ENCODE peak calls at places on chromosomes 7 and 10, in nine cellular contexts. I is psoas muscle; J is CD8-positive, alpha-beta memory T cell; X is cardiac muscle cell; R is GM23338; B is endodermal cell; P is heart left ventricle; O is BE2C; K is aorta. E is an unnamed sample. For H3K27me3, the result is how much of the 10 kb centered on the place peaks cover.

GRCh38 chr7:138584283-138584682 is 116.9 kb downstream of the SVOPL start:
- DNase-seq in I (no peak), J (no peak), X (no peak), R (no peak), B (no peak), P (no peak), O (no peak), K (no peak), E (no peak)

GRCh38 chr10:71302874-71303568 is 16.0 kb upstream of the SLC29A3 start:
- DNase-seq in I (no peak), J (no peak), X (peak), R (peak), B (no peak), P (no peak), O (no peak), K (no peak), E (peak)

GRCh38 chr10:112261281-112261822 is 21.8 kb upstream of the TECTB start:
- DNase-seq in I (no peak), J (no peak), X (peak), R (no peak), B (no peak), P (no peak), O (no peak), K (no peak), E (no peak)

GRCh38 chr7:26891400-26892355 is 27.3 kb upstream of the SKAP2 start:
- DNase-seq in I (no peak), J (no peak), X (no peak), R (no peak), B (no peak), P (no peak), O (no peak), K (no peak), E (no peak)

GRCh38 chr7:148163246-148163645 is 427.3 kb upstream of the C7orf33 start:
- DNase-seq in I (no peak), J (no peak), X (no peak), R (no peak), B (no peak), P (no peak), O (no peak), K (no peak), E (no peak)

GRCh38 chr7:1276626-1277175 is 44.0 kb downstream of the UNCX start:
- DNase-seq in I (peak), J (no peak), X (no peak), R (no peak), B (no peak), P (no peak), O (no peak), K (peak), E (no peak)

GRCh38 chr10:94193466-94193924 is 169.2 kb downstream of the NOC3L start:
- DNase-seq in I (no peak), J (no peak), X (no peak), R (peak), B (peak), P (no peak), O (no peak), K (no peak), E (peak)

GRCh38 chr7:100160067-100160466 is 1.5 kb upstream of the TRAPPC14 start:
- DNase-seq in I (no peak), J (peak), X (no peak), R (no peak), B (no peak), P (no peak), O (no peak), K (peak), E (peak)

GRCh38 chr10:117365612-117366011 is 9.6 kb downstream of the PDZD8 start:
- DNase-seq in I (no peak), J (no peak), X (no peak), R (no peak), B (no peak), P (no peak), O (no peak), K (no peak), E (no peak)

GRCh38 chr7:107661081-107661864 is 645 bp downstream of the SLC26A4 start:
- DNase-seq in I (peak), J (peak), X (peak), R (peak), B (peak), P (peak), O (peak), K (peak), E (peak)

GRCh38 chr7:20351901-20352300 is 21.2 kb downstream of the ITGB8 start:
- DNase-seq in I (no peak), J (no peak), X (no peak), R (no peak), B (no peak), P (no peak), O (no peak), K (no peak), E (no peak)

GRCh38 chr7:73626814-73627213 is 2.5 kb upstream of the MLXIPL start:
- DNase-seq in I (no peak), J (no peak), X (no peak), R (peak), B (no peak), P (no peak), O (no peak), K (no peak), E (peak)

GRCh38 chr10:69421611-69422308 is 5.0 kb upstream of the TACR2 start:
- DNase-seq in I (peak), J (no peak), X (no peak), R (no peak), B (no peak), P (peak), O (no peak), K (no peak), E (peak)

GRCh38 chr10:9596368-9596920 is 1421.2 kb upstream of the CELF2 start:
- DNase-seq in I (no peak), J (no peak), X (no peak), R (no peak), B (no peak), P (no peak), O (no peak), K (no peak), E (no peak)

GRCh38 chr10:125878957-125879835 is 1.9 kb downstream of the DHX32 start:
- DNase-seq in I (no peak), J (no peak), X (no peak), R (no peak), B (no peak), P (no peak), O (no peak), K (no peak), E (no peak)

GRCh38 chr7:47783456-47784240 is 164.6 kb downstream of the PKD1L1 start:
- DNase-seq in I (no peak), J (no peak), X (no peak), R (no peak), B (no peak), P (peak), O (no peak), K (peak), E (no peak)

GRCh38 chr10:74306227-74306982 is 155.4 kb downstream of the ADK start:
- DNase-seq in I (no peak), J (no peak), X (no peak), R (no peak), B (no peak), P (no peak), O (no peak), K (no peak), E (no peak)

GRCh38 chr7:81788241-81788640 is 18.4 kb upstream of the HGF start:
- DNase-seq in I (no peak), J (no peak), X (no peak), R (no peak), B (no peak), P (no peak), O (no peak), K (no peak), E (no peak)

GRCh38 chr10:87734987-87735827 is 75.5 kb downstream of the PAPSS2 start:
- DNase-seq in I (no peak), J (no peak), X (peak), R (peak), B (peak), P (peak), O (peak), K (no peak), E (peak)

GRCh38 chr10:49761789-49762565 is at the start of gene OGDHL:
- DNase-seq in I (peak), J (no peak), X (peak), R (peak), B (peak), P (peak), O (peak), K (peak), E (peak)

GRCh38 chr7:102974366-102975236 is 61.8 kb downstream of the LRRC17 start:
- DNase-seq in I (no peak), J (no peak), X (no peak), R (peak), B (peak), P (no peak), O (peak), K (no peak), E (peak)

GRCh38 chr10:13106387-13106786 is 6.4 kb downstream of the OPTN start:
- DNase-seq in I (no peak), J (no peak), X (no peak), R (no peak), B (no peak), P (no peak), O (no peak), K (no peak), E (no peak)

GRCh38 chr10:103543617-103544525 is 50.4 kb downstream of the NEURL1 start:
- DNase-seq in I (no peak), J (no peak), X (no peak), R (no peak), B (peak), P (no peak), O (no peak), K (no peak), E (peak)

GRCh38 chr7:78198756-78199155 is 400.2 kb downstream of the PHTF2 start:
- DNase-seq in I (no peak), J (no peak), X (no peak), R (no peak), B (no peak), P (no peak), O (no peak), K (no peak), E (no peak)

GRCh38 chr7:156178214-156178613 is 366.0 kb upstream of the SHH start:
- DNase-seq in I (no peak), J (no peak), X (no peak), R (no peak), B (peak), P (no peak), O (no peak), K (no peak), E (peak)

GRCh38 chr7:102261451-102261850 is 25.2 kb upstream of the SH2B2 start:
- DNase-seq in I (no peak), J (peak), X (no peak), R (no peak), B (no peak), P (no peak), O (no peak), K (no peak), E (no peak)

GRCh38 chr7:102165136-102165535 is 121.5 kb upstream of the SH2B2 start:
- DNase-seq in I (no peak), J (no peak), X (no peak), R (no peak), B (no peak), P (no peak), O (no peak), K (no peak), E (no peak)

GRCh38 chr7:37916673-37917660 is at the start of gene SFRP4:
- DNase-seq in I (peak), J (no peak), X (peak), R (peak), B (peak), P (peak), O (peak), K (peak), E (peak)

GRCh38 chr10:91796332-91797076 is 1.7 kb upstream of the TNKS2 start:
- DNase-seq in I (no peak), J (peak), X (no peak), R (peak), B (peak), P (peak), O (no peak), K (no peak), E (peak)

GRCh38 chr7:94154182-94154581 is 150.0 kb upstream of the BET1 start:
- DNase-seq in I (no peak), J (no peak), X (no peak), R (no peak), B (no peak), P (no peak), O (no peak), K (no peak), E (no peak)

GRCh38 chr10:133162910-133163856 is 3.2 kb downstream of the KNDC1 start:
- DNase-seq in I (no peak), J (no peak), X (no peak), R (no peak), B (no peak), P (no peak), O (no peak), K (peak), E (peak)

GRCh38 chr7:47556511-47557180 is 25.3 kb downstream of the TNS3 start:
- DNase-seq in I (no peak), J (no peak), X (no peak), R (no peak), B (no peak), P (no peak), O (no peak), K (peak), E (no peak)

GRCh38 chr10:122796796-122797195 is 48.9 kb downstream of the CUZD1 start:
- DNase-seq in I (no peak), J (no peak), X (no peak), R (peak), B (peak), P (no peak), O (no peak), K (no peak), E (peak)

GRCh38 chr10:80498833-80499671 is 38.6 kb upstream of the SH2D4B start:
- DNase-seq in I (peak), J (peak), X (no peak), R (no peak), B (peak), P (peak), O (peak), K (peak), E (peak)

GRCh38 chr10:133439517-133440461 is 14.0 kb upstream of the SCART1 start:
- DNase-seq in I (no peak), J (peak), X (no peak), R (no peak), B (no peak), P (no peak), O (no peak), K (peak), E (peak)

GRCh38 chr10:117257701-117258100 is 16.8 kb downstream of the SLC18A2 start:
- DNase-seq in I (no peak), J (no peak), X (no peak), R (no peak), B (no peak), P (no peak), O (peak), K (no peak), E (no peak)

DNA sequence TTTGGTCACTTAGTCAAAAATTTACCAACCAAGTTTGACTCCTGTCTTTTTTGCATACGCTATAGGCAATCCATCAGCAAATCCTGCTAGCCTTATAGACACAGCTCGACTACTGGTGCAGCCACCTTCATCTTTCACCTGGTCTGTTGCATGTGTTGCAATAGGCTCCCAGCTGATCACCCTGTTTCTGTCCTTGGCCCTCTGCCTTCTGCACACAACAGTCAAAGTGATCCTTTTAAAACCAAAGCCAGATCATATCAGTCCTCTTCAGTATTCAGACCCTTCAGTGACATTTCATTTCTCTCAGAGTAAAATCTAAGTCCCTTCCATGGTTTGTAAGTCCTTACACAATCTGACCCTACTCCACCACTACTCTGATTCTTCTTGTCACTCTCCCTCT is 10.9 kb upstream of the CDK6 start:
- DNase-seq in I (no peak), J (no peak), X (no peak), R (no peak), B (no peak), P (no peak), O (no peak), K (no peak), E (no peak)
- H3K4me3 ChIP-seq in I (no peak), J (no peak), X (no peak), R (no peak), B (no peak), P (no peak), O (no peak), K (no peak), E (no peak)

GRCh38 chr7:131010714-131011436 is 276.9 kb upstream of the KLF14 start:
- DNase-seq in I (no peak), J (no peak), X (no peak), R (no peak), B (no peak), P (no peak), O (no peak), K (no peak), E (no peak)

GRCh38 chr7:131011976-131012375 is 278.0 kb upstream of the KLF14 start:
- DNase-seq in I (no peak), J (no peak), X (no peak), R (no peak), B (peak), P (no peak), O (no peak), K (no peak), E (no peak)

GRCh38 chr7:131012477-131013031 is 278.5 kb upstream of the KLF14 start:
- DNase-seq in I (no peak), J (no peak), X (no peak), R (no peak), B (peak), P (no peak), O (no peak), K (no peak), E (no peak)

GRCh38 chr7:131010029-131010705 is 276.2 kb upstream of the KLF14 start:
- DNase-seq in I (no peak), J (no peak), X (no peak), R (no peak), B (peak), P (no peak), O (no peak), K (no peak), E (no peak)

DNA sequence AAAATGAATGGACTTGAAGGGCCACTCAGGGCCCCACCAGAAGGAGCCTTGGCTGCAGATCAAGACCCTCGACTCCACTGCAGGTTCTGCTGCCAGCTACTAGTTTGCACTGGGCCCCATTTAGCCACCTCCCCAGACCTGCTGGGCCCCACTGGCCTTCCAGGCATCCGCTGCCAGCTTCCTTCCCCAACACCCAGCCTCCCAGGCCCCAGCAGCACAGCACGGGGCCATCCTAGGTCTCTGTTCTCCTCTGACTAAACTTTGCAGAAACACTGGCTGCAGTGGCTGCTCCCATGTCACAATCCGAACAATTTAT is 277.4 kb upstream of the KLF14 start:
- DNase-seq in I (peak), J (no peak), X (no peak), R (peak), B (peak), P (no peak), O (no peak), K (peak), E (peak)
- H3K27me3 ChIP-seq in I (under half), J (under half), X (under half), R (under half), B (under half), P (under half), O (under half), K (under half), E (under half)

GRCh38 chr7:95595825-95596182 is 512 bp downstream of the PDK4 start:
- DNase-seq in I (no peak), J (no peak), X (no peak), R (no peak), B (no peak), P (no peak), O (no peak), K (no peak), E (no peak)

GRCh38 chr7:95594185-95594584 is 2.1 kb downstream of the PDK4 start:
- DNase-seq in I (no peak), J (no peak), X (no peak), R (no peak), B (no peak), P (no peak), O (no peak), K (no peak), E (no peak)

GRCh38 chr7:95590387-95591248 is 5.7 kb downstream of the PDK4 start:
- DNase-seq in I (no peak), J (no peak), X (no peak), R (no peak), B (no peak), P (no peak), O (no peak), K (no peak), E (no peak)

GRCh38 chr7:95592570-95592969 is 3.7 kb downstream of the PDK4 start:
- DNase-seq in I (no peak), J (no peak), X (no peak), R (no peak), B (no peak), P (no peak), O (no peak), K (no peak), E (no peak)

GRCh38 chr7:95593343-95593742 is 3.0 kb downstream of the PDK4 start:
- DNase-seq in I (no peak), J (no peak), X (no peak), R (no peak), B (no peak), P (no peak), O (no peak), K (no peak), E (no peak)
- H3K4me3 ChIP-seq in I (peak), J (no peak), X (no peak), R (no peak), B (no peak), P (peak), O (no peak), K (no peak), E (no peak)

DNA sequence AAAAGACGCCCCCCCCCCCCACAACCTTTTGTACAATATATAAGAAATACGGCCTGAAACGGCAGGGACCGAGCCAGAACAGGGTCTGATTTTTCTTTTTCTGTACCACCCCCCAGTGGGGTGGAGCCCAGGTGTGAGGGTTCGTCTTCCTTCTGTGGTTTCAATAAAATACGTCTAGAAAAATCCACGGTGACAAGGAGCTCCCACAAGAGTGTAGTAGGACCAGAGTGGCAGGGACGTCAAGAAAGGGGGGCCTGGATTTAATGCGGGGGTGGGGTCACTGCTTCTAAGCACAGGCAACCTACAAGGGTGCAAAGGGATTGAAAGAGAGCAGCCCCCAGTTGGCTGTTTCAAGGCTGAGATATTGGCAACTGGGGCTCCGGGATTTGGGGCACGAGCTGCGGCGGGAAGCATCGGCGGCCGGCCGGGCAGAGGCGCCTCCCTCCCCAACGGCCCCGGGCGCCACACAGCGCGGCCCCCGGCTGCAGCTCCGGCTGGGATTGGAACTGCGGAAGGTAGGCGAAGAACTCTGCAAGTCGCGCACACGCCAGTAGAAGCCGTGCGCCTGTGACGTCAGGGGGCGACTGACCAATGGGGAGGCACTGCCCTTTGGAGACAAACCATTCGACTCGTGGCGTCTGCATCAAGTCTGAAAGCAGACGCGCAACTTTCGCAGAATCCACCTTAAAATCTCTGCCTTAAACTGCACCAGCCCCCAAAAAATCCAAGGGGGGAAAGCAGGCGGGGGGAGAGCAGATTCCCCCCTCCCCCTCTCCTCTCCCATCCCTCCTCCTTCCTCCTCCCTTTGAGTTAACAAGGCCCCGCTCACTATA is at the start of gene DLX6:
- DNase-seq in I (no peak), J (no peak), X (peak), R (peak), B (peak), P (no peak), O (peak), K (peak), E (peak)
- H3K27me3 ChIP-seq in I (under half), J (half or more), X (half or more), R (half or more), B (half or more), P (half or more), O (under half), K (under half), E (half or more)

GRCh38 chr10:102118867-102119266 is 1.3 kb downstream of the LDB1 start:
- DNase-seq in I (no peak), J (no peak), X (no peak), R (peak), B (peak), P (peak), O (peak), K (peak), E (no peak)
- H3K4me3 ChIP-seq in I (peak), J (peak), X (peak), R (peak), B (peak), P (peak), O (peak), K (peak), E (peak)

E was measured in H7.